ENCODE peak calls at places on chromosome 13, in nine cellular contexts. One of them, this sample, is unnamed.
A peak's percentile ranks its signal among the peaks of the same experiment; 100 is the strongest.

GRCh38 chr13:76048675-76049396 is 412.7 kb downstream of the LMO7 start:
- DNase-seq in ascending aorta: no peak
- DNase-seq in testis: no peak
- DNase-seq in tibial artery: no peak
- DNase-seq in aorta: no peak
- DNase-seq in IMR-90: no peak
- DNase-seq in fibroblast of lung: peak; percentile 13
- DNase-seq in psoas muscle: no peak
- DNase-seq in tibial nerve: no peak
- DNase-seq in this sample: no peak

GRCh38 chr13:35833031-35833430 is 298.2 kb downstream of the DCLK1 start:
- DNase-seq in tibial nerve: no peak
- DNase-seq in IMR-90: no peak
- DNase-seq in testis: no peak
- DNase-seq in tibial artery: no peak
- DNase-seq in fibroblast of lung: no peak
- DNase-seq in psoas muscle: no peak
- DNase-seq in aorta: no peak
- DNase-seq in ascending aorta: no peak
- DNase-seq in this sample: no peak

GRCh38 chr13:74575729-74576125 is 441.5 kb upstream of the KLF12 start:
- DNase-seq in aorta: peak; percentile 77
- DNase-seq in tibial artery: peak; percentile 90
- DNase-seq in ascending aorta: peak; percentile 29
- DNase-seq in tibial nerve: peak; percentile 36
- DNase-seq in testis: peak; percentile 74
- DNase-seq in IMR-90: peak; percentile 33
- DNase-seq in psoas muscle: peak; percentile 83
- DNase-seq in fibroblast of lung: peak; percentile 68
- DNase-seq in this sample: peak; percentile 63

GRCh38 chr13:24176351-24177101 is 16.0 kb downstream of the SPATA13 start:
- DNase-seq in aorta: no peak
- DNase-seq in tibial artery: no peak
- DNase-seq in ascending aorta: no peak
- DNase-seq in testis: peak; percentile 49
- DNase-seq in psoas muscle: no peak
- DNase-seq in tibial nerve: no peak
- DNase-seq in fibroblast of lung: no peak
- DNase-seq in IMR-90: no peak
- DNase-seq in this sample: no peak

GRCh38 chr13:46119883-46120614 is 15.2 kb upstream of the CPB2 start:
- DNase-seq in testis: peak; percentile 69
- DNase-seq in psoas muscle: no peak
- DNase-seq in tibial nerve: no peak
- DNase-seq in IMR-90: peak; percentile 19
- DNase-seq in tibial artery: no peak
- DNase-seq in fibroblast of lung: peak; percentile 31
- DNase-seq in aorta: no peak
- DNase-seq in ascending aorta: no peak
- DNase-seq in this sample: no peak

GRCh38 chr13:26424181-26424580 is 133.3 kb upstream of the WASF3 start:
- DNase-seq in ascending aorta: no peak
- DNase-seq in IMR-90: no peak
- DNase-seq in tibial artery: no peak
- DNase-seq in aorta: peak; percentile 49
- DNase-seq in psoas muscle: peak; percentile 70
- DNase-seq in tibial nerve: no peak
- DNase-seq in testis: no peak
- DNase-seq in fibroblast of lung: no peak
- DNase-seq in this sample: no peak

GRCh38 chr13:20303636-20304035 is 71.5 kb upstream of the GJB6 start:
- DNase-seq in fibroblast of lung: no peak
- DNase-seq in IMR-90: no peak
- DNase-seq in tibial nerve: no peak
- DNase-seq in tibial artery: no peak
- DNase-seq in ascending aorta: no peak
- DNase-seq in testis: no peak
- DNase-seq in aorta: no peak
- DNase-seq in psoas muscle: no peak
- DNase-seq in this sample: no peak

GRCh38 chr13:20828540-20829364 is 55.0 kb upstream of the EEF1AKMT1 start:
- DNase-seq in ascending aorta: no peak
- DNase-seq in psoas muscle: no peak
- DNase-seq in fibroblast of lung: peak; percentile 77
- DNase-seq in tibial artery: no peak
- DNase-seq in IMR-90: peak; percentile 64
- DNase-seq in testis: no peak
- DNase-seq in tibial nerve: peak; percentile 70
- DNase-seq in aorta: no peak
- DNase-seq in this sample: no peak

GRCh38 chr13:87536499-87536898 is 134.7 kb upstream of the SLITRK5 start:
- DNase-seq in fibroblast of lung: no peak
- DNase-seq in IMR-90: no peak
- DNase-seq in tibial nerve: no peak
- DNase-seq in ascending aorta: no peak
- DNase-seq in testis: no peak
- DNase-seq in aorta: no peak
- DNase-seq in psoas muscle: no peak
- DNase-seq in tibial artery: no peak
- DNase-seq in this sample: no peak

GRCh38 chr13:51781246-51782022 is 22.5 kb downstream of the DHRS12 start:
- DNase-seq in ascending aorta: no peak
- DNase-seq in tibial nerve: no peak
- DNase-seq in IMR-90: peak; percentile 24
- DNase-seq in fibroblast of lung: no peak
- DNase-seq in aorta: no peak
- DNase-seq in psoas muscle: peak; percentile 32
- DNase-seq in tibial artery: no peak
- DNase-seq in testis: peak; percentile 57
- DNase-seq in this sample: no peak

GRCh38 chr13:50133277-50133953 is 118.2 kb downstream of the KCNRG start:
- DNase-seq in IMR-90: no peak
- DNase-seq in ascending aorta: no peak
- DNase-seq in tibial artery: no peak
- DNase-seq in aorta: no peak
- DNase-seq in psoas muscle: peak; percentile 51
- DNase-seq in fibroblast of lung: no peak
- DNase-seq in tibial nerve: no peak
- DNase-seq in testis: no peak
- DNase-seq in this sample: no peak

GRCh38 chr13:94232956-94233355 is 246.5 kb downstream of the DCT start:
- DNase-seq in psoas muscle: no peak
- DNase-seq in IMR-90: no peak
- DNase-seq in fibroblast of lung: peak; percentile 33
- DNase-seq in tibial artery: no peak
- DNase-seq in ascending aorta: no peak
- DNase-seq in testis: no peak
- DNase-seq in tibial nerve: no peak
- DNase-seq in aorta: no peak
- DNase-seq in this sample: no peak

GRCh38 chr13:40629678-40630384 is 36.6 kb downstream of the FOXO1 start:
- DNase-seq in fibroblast of lung: no peak
- DNase-seq in IMR-90: no peak
- DNase-seq in tibial nerve: no peak
- DNase-seq in tibial artery: no peak
- DNase-seq in ascending aorta: no peak
- DNase-seq in psoas muscle: no peak
- DNase-seq in testis: no peak
- DNase-seq in aorta: no peak
- DNase-seq in this sample: no peak

GRCh38 chr13:102598061-102598460 is 1.3 kb downstream of the TPP2 start:
- DNase-seq in testis: no peak
- DNase-seq in IMR-90: peak; percentile 6
- DNase-seq in psoas muscle: no peak
- DNase-seq in fibroblast of lung: peak; percentile 2
- DNase-seq in ascending aorta: no peak
- DNase-seq in tibial artery: no peak
- DNase-seq in tibial nerve: no peak
- DNase-seq in aorta: no peak
- DNase-seq in this sample: no peak

GRCh38 chr13:46059405-46059804 is 6.9 kb upstream of the ZC3H13 start:
- DNase-seq in tibial nerve: no peak
- DNase-seq in aorta: no peak
- DNase-seq in psoas muscle: no peak
- DNase-seq in testis: no peak
- DNase-seq in IMR-90: no peak
- DNase-seq in fibroblast of lung: no peak
- DNase-seq in tibial artery: no peak
- DNase-seq in ascending aorta: no peak
- DNase-seq in this sample: no peak

GRCh38 chr13:97222934-97223710 is 989 bp downstream of the MBNL2 start:
- DNase-seq in ascending aorta: no peak
- DNase-seq in psoas muscle: no peak
- DNase-seq in tibial artery: no peak
- DNase-seq in IMR-90: no peak
- DNase-seq in aorta: no peak
- DNase-seq in fibroblast of lung: no peak
- DNase-seq in testis: no peak
- DNase-seq in tibial nerve: no peak
- DNase-seq in this sample: no peak

GRCh38 chr13:68257111-68257842 is 1027.1 kb upstream of the PCDH9 start:
- DNase-seq in tibial artery: no peak
- DNase-seq in testis: peak; percentile 37
- DNase-seq in ascending aorta: no peak
- DNase-seq in fibroblast of lung: peak; percentile 51
- DNase-seq in psoas muscle: no peak
- DNase-seq in aorta: no peak
- DNase-seq in tibial nerve: no peak
- DNase-seq in IMR-90: no peak
- DNase-seq in this sample: no peak

GRCh38 chr13:25762288-25762687 is 289.5 kb downstream of the SHISA2 start:
- DNase-seq in tibial artery: no peak
- DNase-seq in tibial nerve: no peak
- DNase-seq in ascending aorta: no peak
- DNase-seq in IMR-90: no peak
- DNase-seq in psoas muscle: no peak
- DNase-seq in fibroblast of lung: no peak
- DNase-seq in aorta: no peak
- DNase-seq in testis: no peak
- DNase-seq in this sample: no peak

GRCh38 chr13:58960909-58961308 is 1202.8 kb downstream of the DIAPH3 start:
- DNase-seq in fibroblast of lung: peak; percentile 63
- DNase-seq in testis: no peak
- DNase-seq in IMR-90: peak; percentile 2
- DNase-seq in ascending aorta: no peak
- DNase-seq in psoas muscle: no peak
- DNase-seq in tibial artery: no peak
- DNase-seq in aorta: no peak
- DNase-seq in tibial nerve: no peak
- DNase-seq in this sample: no peak

GRCh38 chr13:37565425-37565824 is 33.1 kb downstream of the POSTN start:
- DNase-seq in tibial artery: no peak
- DNase-seq in IMR-90: no peak
- DNase-seq in tibial nerve: no peak
- DNase-seq in testis: no peak
- DNase-seq in aorta: no peak
- DNase-seq in ascending aorta: no peak
- DNase-seq in fibroblast of lung: no peak
- DNase-seq in psoas muscle: no peak
- DNase-seq in this sample: no peak

DNA sequence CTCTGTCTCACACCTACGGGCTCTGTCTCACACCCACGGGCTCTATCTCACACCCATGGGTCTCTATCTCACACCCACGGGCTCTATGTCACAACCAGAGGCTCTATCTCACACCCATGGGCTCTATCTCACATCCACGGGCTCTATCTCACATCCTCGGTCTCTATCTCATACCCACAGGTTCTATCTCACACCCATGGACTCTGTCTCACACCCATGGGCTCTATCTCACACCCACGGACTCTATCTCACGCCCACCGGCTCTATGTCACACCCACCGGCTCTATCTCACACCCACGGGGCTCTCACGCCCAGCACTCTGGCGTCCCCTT is 73.9 kb downstream of the COL4A2 start:
- DNase-seq in fibroblast of lung: no peak
- DNase-seq in IMR-90: no peak
- DNase-seq in aorta: no peak
- DNase-seq in tibial artery: no peak
- DNase-seq in tibial nerve: no peak
- DNase-seq in testis: no peak
- DNase-seq in ascending aorta: no peak
- DNase-seq in psoas muscle: no peak
- DNase-seq in this sample: no peak
- H3K27ac ChIP-seq in fibroblast of lung: peak overlapping the region; percentile 68
- H3K27ac ChIP-seq in IMR-90: peak overlapping the region; percentile 68
- H3K27ac ChIP-seq in aorta: peak overlapping the region; percentile 67
- H3K27ac ChIP-seq in tibial artery: peak overlapping the region; percentile 81
- H3K27ac ChIP-seq in tibial nerve: no peak overlapping the region
- H3K27ac ChIP-seq in testis: no peak overlapping the region
- H3K27ac ChIP-seq in ascending aorta: peak overlapping the region; percentile 87
- H3K27ac ChIP-seq in psoas muscle: no peak overlapping the region
- H3K27ac ChIP-seq in this sample: no peak overlapping the region

GRCh38 chr13:113431171-113431570 is 22.1 kb downstream of the ADPRHL1 start:
- DNase-seq in ascending aorta: no peak
- DNase-seq in testis: no peak
- DNase-seq in tibial artery: no peak
- DNase-seq in aorta: no peak
- DNase-seq in IMR-90: no peak
- DNase-seq in tibial nerve: no peak
- DNase-seq in fibroblast of lung: no peak
- DNase-seq in psoas muscle: no peak
- DNase-seq in this sample: no peak
- H3K27ac ChIP-seq in ascending aorta: no peak overlapping the region
- H3K27ac ChIP-seq in testis: no peak overlapping the region
- H3K27ac ChIP-seq in tibial artery: no peak overlapping the region
- H3K27ac ChIP-seq in aorta: no peak overlapping the region
- H3K27ac ChIP-seq in IMR-90: no peak overlapping the region
- H3K27ac ChIP-seq in tibial nerve: no peak overlapping the region
- H3K27ac ChIP-seq in fibroblast of lung: no peak overlapping the region
- H3K27ac ChIP-seq in psoas muscle: no peak overlapping the region
- H3K27ac ChIP-seq in this sample: no peak overlapping the region

GRCh38 chr13:110448677-110449076 is 112.8 kb downstream of the RAB20 start:
- DNase-seq in IMR-90: no peak
- DNase-seq in tibial artery: peak; percentile 66
- DNase-seq in aorta: no peak
- DNase-seq in psoas muscle: no peak
- DNase-seq in tibial nerve: no peak
- DNase-seq in fibroblast of lung: no peak
- DNase-seq in testis: no peak
- DNase-seq in ascending aorta: no peak
- DNase-seq in this sample: no peak
- H3K27ac ChIP-seq in IMR-90: peak overlapping the region; percentile 57
- H3K27ac ChIP-seq in tibial artery: peak overlapping the region; percentile 38
- H3K27ac ChIP-seq in aorta: no peak overlapping the region
- H3K27ac ChIP-seq in psoas muscle: no peak overlapping the region
- H3K27ac ChIP-seq in tibial nerve: no peak overlapping the region
- H3K27ac ChIP-seq in fibroblast of lung: no peak overlapping the region
- H3K27ac ChIP-seq in testis: no peak overlapping the region
- H3K27ac ChIP-seq in ascending aorta: peak overlapping the region; percentile 22
- H3K27ac ChIP-seq in this sample: no peak overlapping the region

DNA sequence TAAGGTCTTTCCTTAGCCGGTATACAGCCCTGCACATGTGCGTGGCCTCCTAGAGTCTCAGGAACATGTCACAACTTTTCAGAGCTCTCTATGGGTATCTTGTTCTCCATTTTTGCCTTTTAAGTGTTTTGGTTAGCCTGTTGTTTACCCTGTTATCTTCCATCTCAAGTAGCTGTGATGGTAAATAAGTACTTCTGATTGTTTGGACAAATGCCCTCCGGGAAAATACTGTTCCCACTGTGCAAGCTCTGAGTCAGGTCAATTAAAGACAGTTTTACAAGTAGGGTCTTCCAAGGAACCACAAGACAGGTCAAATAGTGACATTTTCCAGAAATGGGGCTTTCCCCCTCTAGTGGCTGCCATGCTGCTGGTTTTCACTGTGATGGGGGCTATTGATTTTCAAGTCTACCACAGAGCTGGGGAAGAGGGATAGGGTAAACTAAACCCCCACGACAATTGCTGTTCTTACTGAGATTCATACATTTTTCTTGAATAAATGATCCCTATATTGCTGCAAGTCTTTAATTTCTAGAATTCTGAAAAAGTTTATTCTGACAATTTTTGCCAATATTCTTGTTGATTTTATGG is 109.5 kb downstream of the TM9SF2 start:
- DNase-seq in ascending aorta: no peak
- DNase-seq in fibroblast of lung: no peak
- DNase-seq in tibial artery: no peak
- DNase-seq in testis: no peak
- DNase-seq in aorta: no peak
- DNase-seq in tibial nerve: no peak
- DNase-seq in IMR-90: no peak
- DNase-seq in psoas muscle: no peak
- DNase-seq in this sample: no peak
- H3K27ac ChIP-seq in ascending aorta: no peak overlapping the region
- H3K27ac ChIP-seq in fibroblast of lung: no peak overlapping the region
- H3K27ac ChIP-seq in tibial artery: no peak overlapping the region
- H3K27ac ChIP-seq in testis: no peak overlapping the region
- H3K27ac ChIP-seq in aorta: no peak overlapping the region
- H3K27ac ChIP-seq in tibial nerve: no peak overlapping the region
- H3K27ac ChIP-seq in IMR-90: no peak overlapping the region
- H3K27ac ChIP-seq in psoas muscle: no peak overlapping the region
- H3K27ac ChIP-seq in this sample: no peak overlapping the region

This sample was measured in lower lobe of right lung.